ENCODE peak calls at places on chromosomes 11 and 22, in five cellular contexts. X, M, T, K and P are unnamed samples.

GRCh38 chr22:26322179-26322905 is 106.7 kb upstream of the ASPHD2 start:
- DNase-seq in K (no peak), T (no peak), M (peak; percentile 88), X (no peak), P (peak; percentile 93)

GRCh38 chr11:35855685-35856084 is 88.2 kb upstream of the LDLRAD3 start:
- DNase-seq in K (no peak), X (no peak), M (no peak), T (no peak), P (no peak)

GRCh38 chr11:28900427-28900826 is 792.2 kb downstream of the METTL15 start:
- DNase-seq in X (no peak), T (no peak), K (no peak), M (no peak), P (no peak)

GRCh38 chr11:94104734-94105133 is 23.9 kb upstream of the PANX1 start:
- DNase-seq in X (no peak), T (no peak), K (no peak), M (no peak), P (no peak)

GRCh38 chr11:43952020-43952400 is 9.6 kb downstream of the C11orf96 start:
- DNase-seq in K (no peak), M (no peak), T (no peak), X (no peak), P (no peak)

GRCh38 chr11:116861539-116861938 is 24.1 kb upstream of the APOA1 start:
- DNase-seq in T (no peak), M (no peak), X (no peak), K (no peak), P (no peak)

GRCh38 chr11:120354779-120355178 is 18.6 kb downstream of the ARHGEF12 start:
- DNase-seq in M (no peak), K (no peak), T (no peak), X (no peak), P (no peak)

GRCh38 chr11:63099555-63099954 is 44.5 kb downstream of the SLC22A24 start:
- DNase-seq in X (no peak), K (no peak), M (no peak), T (no peak), P (no peak)